ENCODE peak calls at places on chromosomes 7 and 10, in ten cellular contexts. One of them, this sample, is unnamed.

GRCh38 chr7:153638821-153639435 is 413.3 kb upstream of the DPP6 start:
- DNase-seq in ACHN: no peak
- DNase-seq in GM23248: no peak
- DNase-seq in stromal cell of bone marrow: no peak
- DNase-seq in HAP-1: no peak
- DNase-seq in effector memory CD4-positive, alpha-beta T cell: no peak
- DNase-seq in Panc1: no peak
- DNase-seq in stimulated activated CD8-positive, alpha-beta memory T cell treated with anti-CD3 and anti-CD28 coated beads, Interleukin-4, amount 100 ng/mL, for 1 hour: no peak
- DNase-seq in effector memory CD8-positive, alpha-beta T cell: no peak
- DNase-seq in left lobe of liver: no peak
- DNase-seq in this sample: no peak

GRCh38 chr10:6202098-6202683 is 541 bp upstream of the PFKFB3 start:
- DNase-seq in ACHN: no peak
- DNase-seq in GM23248: no peak
- DNase-seq in stromal cell of bone marrow: no peak
- DNase-seq in HAP-1: peak
- DNase-seq in effector memory CD4-positive, alpha-beta T cell: no peak
- DNase-seq in Panc1: no peak
- DNase-seq in stimulated activated CD8-positive, alpha-beta memory T cell treated with anti-CD3 and anti-CD28 coated beads, Interleukin-4, amount 100 ng/mL, for 1 hour: no peak
- DNase-seq in effector memory CD8-positive, alpha-beta T cell: no peak
- DNase-seq in left lobe of liver: no peak
- DNase-seq in this sample: no peak

GRCh38 chr10:30911303-30911863 is 120.3 kb downstream of the ZNF438 start:
- DNase-seq in ACHN: no peak
- DNase-seq in GM23248: no peak
- DNase-seq in stromal cell of bone marrow: no peak
- DNase-seq in HAP-1: no peak
- DNase-seq in effector memory CD4-positive, alpha-beta T cell: no peak
- DNase-seq in Panc1: no peak
- DNase-seq in stimulated activated CD8-positive, alpha-beta memory T cell treated with anti-CD3 and anti-CD28 coated beads, Interleukin-4, amount 100 ng/mL, for 1 hour: no peak
- DNase-seq in effector memory CD8-positive, alpha-beta T cell: no peak
- DNase-seq in left lobe of liver: no peak
- DNase-seq in this sample: no peak

GRCh38 chr10:75165684-75166622 is 44.6 kb upstream of the VDAC2 start:
- DNase-seq in ACHN: no peak
- DNase-seq in GM23248: no peak
- DNase-seq in stromal cell of bone marrow: no peak
- DNase-seq in HAP-1: no peak
- DNase-seq in effector memory CD4-positive, alpha-beta T cell: no peak
- DNase-seq in Panc1: no peak
- DNase-seq in stimulated activated CD8-positive, alpha-beta memory T cell treated with anti-CD3 and anti-CD28 coated beads, Interleukin-4, amount 100 ng/mL, for 1 hour: no peak
- DNase-seq in effector memory CD8-positive, alpha-beta T cell: no peak
- DNase-seq in left lobe of liver: no peak
- DNase-seq in this sample: no peak

GRCh38 chr10:72158174-72158573 is 57.6 kb upstream of the ANAPC16 start:
- DNase-seq in ACHN: no peak
- DNase-seq in GM23248: no peak
- DNase-seq in stromal cell of bone marrow: no peak
- DNase-seq in HAP-1: peak
- DNase-seq in effector memory CD4-positive, alpha-beta T cell: no peak
- DNase-seq in Panc1: no peak
- DNase-seq in stimulated activated CD8-positive, alpha-beta memory T cell treated with anti-CD3 and anti-CD28 coated beads, Interleukin-4, amount 100 ng/mL, for 1 hour: no peak
- DNase-seq in effector memory CD8-positive, alpha-beta T cell: no peak
- DNase-seq in left lobe of liver: no peak
- DNase-seq in this sample: no peak

GRCh38 chr7:41835977-41836530 is 133.2 kb upstream of the INHBA start:
- DNase-seq in ACHN: no peak
- DNase-seq in GM23248: no peak
- DNase-seq in stromal cell of bone marrow: no peak
- DNase-seq in HAP-1: no peak
- DNase-seq in effector memory CD4-positive, alpha-beta T cell: no peak
- DNase-seq in Panc1: no peak
- DNase-seq in stimulated activated CD8-positive, alpha-beta memory T cell treated with anti-CD3 and anti-CD28 coated beads, Interleukin-4, amount 100 ng/mL, for 1 hour: no peak
- DNase-seq in effector memory CD8-positive, alpha-beta T cell: no peak
- DNase-seq in left lobe of liver: no peak
- DNase-seq in this sample: no peak

GRCh38 chr7:18541189-18541870 is 45.8 kb downstream of the HDAC9 start:
- DNase-seq in ACHN: peak
- DNase-seq in GM23248: peak
- DNase-seq in stromal cell of bone marrow: peak
- DNase-seq in HAP-1: no peak
- DNase-seq in effector memory CD4-positive, alpha-beta T cell: no peak
- DNase-seq in Panc1: no peak
- DNase-seq in stimulated activated CD8-positive, alpha-beta memory T cell treated with anti-CD3 and anti-CD28 coated beads, Interleukin-4, amount 100 ng/mL, for 1 hour: no peak
- DNase-seq in effector memory CD8-positive, alpha-beta T cell: no peak
- DNase-seq in left lobe of liver: no peak
- DNase-seq in this sample: no peak

GRCh38 chr10:61465807-61466425 is 12.7 kb upstream of the TMEM26 start:
- DNase-seq in ACHN: no peak
- DNase-seq in GM23248: peak
- DNase-seq in stromal cell of bone marrow: no peak
- DNase-seq in HAP-1: peak
- DNase-seq in effector memory CD4-positive, alpha-beta T cell: no peak
- DNase-seq in Panc1: no peak
- DNase-seq in stimulated activated CD8-positive, alpha-beta memory T cell treated with anti-CD3 and anti-CD28 coated beads, Interleukin-4, amount 100 ng/mL, for 1 hour: no peak
- DNase-seq in effector memory CD8-positive, alpha-beta T cell: no peak
- DNase-seq in left lobe of liver: no peak
- DNase-seq in this sample: no peak

GRCh38 chr10:124072106-124072505 is 21.3 kb downstream of the CHST15 start:
- DNase-seq in ACHN: no peak
- DNase-seq in GM23248: no peak
- DNase-seq in stromal cell of bone marrow: no peak
- DNase-seq in HAP-1: no peak
- DNase-seq in effector memory CD4-positive, alpha-beta T cell: no peak
- DNase-seq in Panc1: no peak
- DNase-seq in stimulated activated CD8-positive, alpha-beta memory T cell treated with anti-CD3 and anti-CD28 coated beads, Interleukin-4, amount 100 ng/mL, for 1 hour: no peak
- DNase-seq in effector memory CD8-positive, alpha-beta T cell: no peak
- DNase-seq in left lobe of liver: no peak
- DNase-seq in this sample: no peak

GRCh38 chr7:44494960-44495359 is 4.5 kb upstream of the NUDCD3 start:
- DNase-seq in ACHN: no peak
- DNase-seq in GM23248: no peak
- DNase-seq in stromal cell of bone marrow: no peak
- DNase-seq in HAP-1: no peak
- DNase-seq in effector memory CD4-positive, alpha-beta T cell: no peak
- DNase-seq in Panc1: no peak
- DNase-seq in stimulated activated CD8-positive, alpha-beta memory T cell treated with anti-CD3 and anti-CD28 coated beads, Interleukin-4, amount 100 ng/mL, for 1 hour: no peak
- DNase-seq in effector memory CD8-positive, alpha-beta T cell: no peak
- DNase-seq in left lobe of liver: no peak
- DNase-seq in this sample: no peak